ENCODE peak calls at places on chromosomes 4 and X, in four cellular contexts. One of them, this sample, is unnamed.

GRCh38 chr4:2940267-2941137 is 22.7 kb downstream of the NOP14 start:
- DNase-seq in GM03348: no peak
- DNase-seq in neuronal stem cell: no peak
- DNase-seq in HuH-7: no peak
- DNase-seq in this sample: peak; percentile 80

GRCh38 chrX:20046864-20047263 is 56.0 kb upstream of the BCLAF3 start:
- DNase-seq in GM03348: no peak
- DNase-seq in neuronal stem cell: no peak
- DNase-seq in HuH-7: no peak
- DNase-seq in this sample: no peak

GRCh38 chrX:96611619-96612362 is 72.9 kb upstream of the DIAPH2 start:
- DNase-seq in GM03348: peak; percentile 46
- DNase-seq in neuronal stem cell: no peak
- DNase-seq in HuH-7: no peak
- DNase-seq in this sample: no peak

GRCh38 chr4:128287159-128287870 is at the start of gene PGRMC2:
- DNase-seq in GM03348: peak; percentile 44
- DNase-seq in neuronal stem cell: peak; percentile 24
- DNase-seq in HuH-7: no peak
- DNase-seq in this sample: peak; percentile 92

GRCh38 chr4:15525080-15525479 is 55.4 kb downstream of the CC2D2A start:
- DNase-seq in GM03348: no peak
- DNase-seq in neuronal stem cell: no peak
- DNase-seq in HuH-7: no peak
- DNase-seq in this sample: no peak

GRCh38 chrX:129600981-129601424 is 53.8 kb downstream of the APLN start:
- DNase-seq in GM03348: peak; percentile 44
- DNase-seq in neuronal stem cell: no peak
- DNase-seq in HuH-7: peak; percentile 26
- DNase-seq in this sample: no peak

GRCh38 chr4:126530996-126531585 is 1101.7 kb upstream of the INTU start:
- DNase-seq in GM03348: no peak
- DNase-seq in neuronal stem cell: no peak
- DNase-seq in HuH-7: no peak
- DNase-seq in this sample: no peak

GRCh38 chrX:31126205-31126604 is 54.4 kb upstream of the FTHL17 start:
- DNase-seq in GM03348: peak; percentile 35
- DNase-seq in neuronal stem cell: no peak
- DNase-seq in HuH-7: no peak
- DNase-seq in this sample: no peak

GRCh38 chr4:3013839-3014350 is 50.5 kb downstream of the GRK4 start:
- DNase-seq in GM03348: no peak
- DNase-seq in neuronal stem cell: no peak
- DNase-seq in HuH-7: peak; percentile 78
- DNase-seq in this sample: no peak

GRCh38 chr4:168335621-168336020 is 17.1 kb upstream of the DDX60 start:
- DNase-seq in GM03348: no peak
- DNase-seq in neuronal stem cell: no peak
- DNase-seq in HuH-7: no peak
- DNase-seq in this sample: no peak

GRCh38 chr4:147480891-147481576 is at the start of gene EDNRA:
- DNase-seq in GM03348: peak; percentile 73
- DNase-seq in neuronal stem cell: peak; percentile 36
- DNase-seq in HuH-7: no peak
- DNase-seq in this sample: no peak

GRCh38 chrX:101485212-101486064 is at the start of gene ARMCX4:
- DNase-seq in GM03348: peak; percentile 59
- DNase-seq in neuronal stem cell: peak; percentile 47
- DNase-seq in HuH-7: no peak
- DNase-seq in this sample: no peak

GRCh38 chr4:142396279-142396678 is 449.8 kb downstream of the INPP4B start:
- DNase-seq in GM03348: no peak
- DNase-seq in neuronal stem cell: no peak
- DNase-seq in HuH-7: no peak
- DNase-seq in this sample: no peak

GRCh38 chr4:91111556-91111955 is 984.4 kb downstream of the CCSER1 start:
- DNase-seq in GM03348: no peak
- DNase-seq in neuronal stem cell: no peak
- DNase-seq in HuH-7: no peak
- DNase-seq in this sample: no peak

GRCh38 chr4:168511780-168512467 is 15.1 kb downstream of the PALLD start:
- DNase-seq in GM03348: no peak
- DNase-seq in neuronal stem cell: no peak
- DNase-seq in HuH-7: no peak
- DNase-seq in this sample: no peak

GRCh38 chr4:95506264-95506663 is 42.5 kb downstream of the UNC5C start:
- DNase-seq in GM03348: no peak
- DNase-seq in neuronal stem cell: no peak
- DNase-seq in HuH-7: no peak
- DNase-seq in this sample: no peak

GRCh38 chrX:25021132-25021498 is 5.3 kb upstream of the ARX start:
- DNase-seq in GM03348: no peak
- DNase-seq in neuronal stem cell: no peak
- DNase-seq in HuH-7: no peak
- DNase-seq in this sample: no peak

GRCh38 chr4:181674315-181674714 is 568.9 kb upstream of the TENM3 start:
- DNase-seq in GM03348: peak; percentile 31
- DNase-seq in neuronal stem cell: no peak
- DNase-seq in HuH-7: no peak
- DNase-seq in this sample: no peak

This sample was measured in chondrocyte.